ENCODE peak calls at places on chromosomes 12 and 14, in four cellular contexts. One of them, this sample, is unnamed.

GRCh38 chr12:70823182-70823976 is 97.2 kb downstream of the PTPRR start:
- DNase-seq in H1: no peak
- DNase-seq in mesendoderm: peak
- DNase-seq in IMR-90: no peak
- DNase-seq in this sample: peak

GRCh38 chr12:57079821-57080220 is 1.2 kb upstream of the NEMP1 start:
- DNase-seq in IMR-90: no peak
- DNase-seq in mesendoderm: peak
- DNase-seq in H1: no peak
- DNase-seq in this sample: no peak

GRCh38 chr14:81382517-81383225 is 17.5 kb downstream of the STON2 start:
- DNase-seq in mesendoderm: no peak
- DNase-seq in IMR-90: no peak
- DNase-seq in H1: no peak
- DNase-seq in this sample: no peak

GRCh38 chr14:22748691-22749090 is 17.8 kb upstream of the OXA1L start:
- DNase-seq in H1: no peak
- DNase-seq in mesendoderm: no peak
- DNase-seq in IMR-90: no peak
- DNase-seq in this sample: no peak

GRCh38 chr12:22979854-22980253 is 354.9 kb downstream of the ETNK1 start:
- DNase-seq in H1: no peak
- DNase-seq in mesendoderm: no peak
- DNase-seq in IMR-90: no peak
- DNase-seq in this sample: no peak

GRCh38 chr12:8662592-8662991 is at the start of gene MFAP5:
- DNase-seq in mesendoderm: peak
- DNase-seq in H1: no peak
- DNase-seq in IMR-90: peak
- DNase-seq in this sample: no peak

GRCh38 chr12:131280426-131280825 is 326.7 kb downstream of the ADGRD1 start:
- DNase-seq in H1: no peak
- DNase-seq in mesendoderm: no peak
- DNase-seq in IMR-90: no peak
- DNase-seq in this sample: no peak

GRCh38 chr12:43758247-43758727 is 303 bp downstream of the PUS7L start:
- DNase-seq in IMR-90: peak
- DNase-seq in mesendoderm: peak
- DNase-seq in H1: peak
- DNase-seq in this sample: no peak

GRCh38 chr12:69642531-69642930 is 31.8 kb upstream of the LRRC10 start:
- DNase-seq in H1: no peak
- DNase-seq in IMR-90: no peak
- DNase-seq in mesendoderm: no peak
- DNase-seq in this sample: no peak

GRCh38 chr12:30795660-30796507 is 41.1 kb upstream of the CAPRIN2 start:
- DNase-seq in IMR-90: peak
- DNase-seq in mesendoderm: peak
- DNase-seq in H1: peak
- DNase-seq in this sample: peak

GRCh38 chr14:101844219-101844618 is 82.7 kb downstream of the PPP2R5C start:
- DNase-seq in mesendoderm: no peak
- DNase-seq in IMR-90: no peak
- DNase-seq in H1: no peak
- DNase-seq in this sample: no peak

GRCh38 chr12:19014243-19014642 is 115.3 kb upstream of the PLEKHA5 start:
- DNase-seq in mesendoderm: no peak
- DNase-seq in IMR-90: peak
- DNase-seq in H1: no peak
- DNase-seq in this sample: no peak

GRCh38 chr12:51403744-51404143 is 12.5 kb upstream of the GALNT6 start:
- DNase-seq in IMR-90: no peak
- DNase-seq in mesendoderm: no peak
- DNase-seq in H1: no peak
- DNase-seq in this sample: peak

GRCh38 chr12:7108042-7108927 is 729 bp downstream of the C1RL start:
- DNase-seq in mesendoderm: peak
- DNase-seq in IMR-90: peak
- DNase-seq in H1: peak
- DNase-seq in this sample: peak

GRCh38 chr12:5916785-5917290 is 28.2 kb downstream of the ANO2 start:
- DNase-seq in mesendoderm: no peak
- DNase-seq in IMR-90: no peak
- DNase-seq in H1: no peak
- DNase-seq in this sample: no peak

GRCh38 chr14:72516936-72517408 is 376.9 kb downstream of the DPF3 start:
- DNase-seq in IMR-90: peak
- DNase-seq in mesendoderm: peak
- DNase-seq in H1: peak
- DNase-seq in this sample: peak

GRCh38 chr14:67935371-67935770 is 115.8 kb downstream of the RAD51B start:
- DNase-seq in H1: no peak
- DNase-seq in mesendoderm: no peak
- DNase-seq in IMR-90: no peak
- DNase-seq in this sample: no peak
- H2AK5ac ChIP-seq in H1: peak
- H2AK5ac ChIP-seq in mesendoderm: no peak
- H2AK5ac ChIP-seq in IMR-90: no peak
- H2AK5ac ChIP-seq in this sample: no peak

DNA sequence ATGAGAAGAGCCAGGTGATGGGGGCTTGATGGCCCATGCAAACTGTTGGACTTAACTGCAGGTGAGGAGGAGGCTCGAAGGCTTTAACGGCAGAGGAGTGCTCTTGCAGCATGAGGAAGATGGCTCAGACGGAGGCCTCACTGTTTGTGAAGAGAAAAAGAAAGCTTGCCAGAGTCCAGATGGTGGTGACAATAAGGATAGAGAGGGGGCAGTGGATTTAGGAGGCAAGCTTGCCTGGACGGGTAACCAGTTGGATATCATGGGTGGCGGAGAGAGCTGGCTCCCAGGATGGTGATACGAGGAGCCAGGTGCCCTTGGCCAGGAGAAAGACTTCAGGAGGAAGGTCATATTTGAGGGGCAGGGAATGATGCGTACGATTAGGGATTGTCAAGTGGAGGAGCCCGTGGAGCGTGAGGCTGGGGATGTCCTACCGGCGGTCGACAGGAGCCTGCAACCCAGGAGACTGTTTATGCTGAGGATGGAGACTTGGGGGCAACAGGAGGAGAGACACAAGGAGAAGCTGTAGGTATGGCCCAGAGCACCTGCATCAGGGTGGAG is 71.8 kb downstream of the CACNA1C start:
- DNase-seq in IMR-90: no peak
- DNase-seq in mesendoderm: no peak
- DNase-seq in H1: no peak
- DNase-seq in this sample: no peak
- H3K56ac ChIP-seq in IMR-90: no peak
- H3K56ac ChIP-seq in mesendoderm: no peak
- H3K56ac ChIP-seq in H1: no peak
- H3K56ac ChIP-seq in this sample: no peak

GRCh38 chr14:61839452-61839851 is 77.2 kb downstream of the SNAPC1 start:
- DNase-seq in IMR-90: peak
- DNase-seq in H1: no peak
- DNase-seq in mesendoderm: no peak
- DNase-seq in this sample: no peak
- H2AK5ac ChIP-seq in IMR-90: no peak
- H2AK5ac ChIP-seq in H1: no peak
- H2AK5ac ChIP-seq in mesendoderm: no peak
- H2AK5ac ChIP-seq in this sample: no peak

GRCh38 chr12:16323010-16323409 is 24.4 kb upstream of the MGST1 start:
- DNase-seq in H1: no peak
- DNase-seq in IMR-90: peak
- DNase-seq in mesendoderm: no peak
- DNase-seq in this sample: no peak

GRCh38 chr12:16325426-16325825 is 22.0 kb upstream of the MGST1 start:
- DNase-seq in IMR-90: no peak
- DNase-seq in mesendoderm: no peak
- DNase-seq in H1: no peak
- DNase-seq in this sample: no peak

GRCh38 chr12:16324300-16324699 is 23.1 kb upstream of the MGST1 start:
- DNase-seq in H1: no peak
- DNase-seq in IMR-90: no peak
- DNase-seq in mesendoderm: no peak
- DNase-seq in this sample: no peak

GRCh38 chr12:16323638-16324037 is 23.8 kb upstream of the MGST1 start:
- DNase-seq in IMR-90: no peak
- DNase-seq in H1: no peak
- DNase-seq in mesendoderm: no peak
- DNase-seq in this sample: no peak

DNA sequence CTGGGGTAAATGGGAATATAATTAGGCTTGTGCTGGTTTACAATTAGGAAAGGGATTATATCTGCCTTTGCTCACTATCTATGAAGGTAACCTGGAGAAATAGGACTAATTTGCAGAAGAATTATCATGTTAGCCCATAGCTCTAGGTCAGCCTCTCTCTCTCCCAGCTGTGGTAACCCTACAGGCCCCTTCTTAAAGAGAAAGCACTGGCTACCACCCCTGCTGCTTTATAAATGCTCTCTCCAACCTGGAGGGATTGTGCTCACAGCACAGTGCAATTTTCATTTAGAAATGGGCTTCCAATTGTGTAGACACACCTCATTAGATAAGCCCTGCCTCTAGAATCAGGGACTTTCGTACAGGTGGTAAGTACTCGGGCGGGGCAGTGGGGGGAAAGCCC is 22.7 kb upstream of the MGST1 start:
- DNase-seq in H1: no peak
- DNase-seq in IMR-90: no peak
- DNase-seq in mesendoderm: no peak
- DNase-seq in this sample: no peak
- H3K56ac ChIP-seq in H1: no peak
- H3K56ac ChIP-seq in IMR-90: no peak
- H3K56ac ChIP-seq in mesendoderm: no peak
- H3K56ac ChIP-seq in this sample: no peak

GRCh38 chr12:55727643-55728184 is 1.1 kb downstream of the CD63 start:
- DNase-seq in mesendoderm: no peak
- DNase-seq in H1: no peak
- DNase-seq in IMR-90: peak
- DNase-seq in this sample: no peak
- H2AK5ac ChIP-seq in mesendoderm: no peak
- H2AK5ac ChIP-seq in H1: no peak
- H2AK5ac ChIP-seq in IMR-90: peak
- H2AK5ac ChIP-seq in this sample: no peak

GRCh38 chr12:88325076-88325827 is 183.1 kb downstream of the TMTC3 start:
- DNase-seq in IMR-90: peak
- DNase-seq in mesendoderm: no peak
- DNase-seq in H1: no peak
- DNase-seq in this sample: no peak
- H3K56ac ChIP-seq in IMR-90: peak
- H3K56ac ChIP-seq in mesendoderm: no peak
- H3K56ac ChIP-seq in H1: no peak
- H3K56ac ChIP-seq in this sample: no peak

This sample was measured in H9.